ENCODE peak calls at places on chromosome X, in nine cellular contexts. C is nephron progenitor cell, S is A549, J is HFFc6, H is A673, B is upper lobe of right lung, K is choroid plexus epithelial cell, W is psoas muscle, I is neural progenitor cell. O is an unnamed sample.

GRCh38 chrX:19888419-19888879 is 1.0 kb upstream of the SH3KBP1 start:
- DNase-seq in K (peak), W (no peak), B (no peak), I (peak), S (peak), C (no peak), H (peak), J (peak), O (no peak)

GRCh38 chrX:120638619-120639018 is 8.8 kb upstream of the C1GALT1C1 start:
- DNase-seq in J (no peak), W (no peak), K (no peak), S (no peak), I (no peak), C (no peak), H (no peak), B (no peak), O (no peak)

GRCh38 chrX:15336023-15336413 is 695 bp upstream of the PIGA start:
- DNase-seq in J (peak), W (no peak), S (peak), B (no peak), C (peak), H (peak), I (peak), K (peak), O (no peak)

GRCh38 chrX:131621650-131622049 is 77.8 kb downstream of the OR13H1 start:
- DNase-seq in W (no peak), J (no peak), C (no peak), H (no peak), I (no peak), K (no peak), S (no peak), B (no peak), O (no peak)

GRCh38 chrX:129522184-129523059 is 868 bp downstream of the SMARCA1 start:
- DNase-seq in J (peak), C (peak), S (peak), I (peak), B (peak), H (peak), W (peak), K (peak), O (peak)

GRCh38 chrX:74925210-74926088 is at the start of gene NEXMIF:
- DNase-seq in S (peak), K (peak), J (no peak), B (no peak), H (peak), C (peak), W (no peak), I (peak), O (no peak)

GRCh38 chrX:85303544-85303943 is 59.8 kb downstream of the ZNF711 start:
- DNase-seq in C (no peak), B (no peak), S (no peak), J (no peak), H (no peak), W (no peak), I (no peak), K (no peak), O (no peak)

GRCh38 chrX:19886888-19887531 is 390 bp downstream of the SH3KBP1 start:
- DNase-seq in J (no peak), H (no peak), K (no peak), W (peak), C (peak), I (peak), B (peak), S (peak), O (peak)

GRCh38 chrX:151725338-151725614 is 9.3 kb upstream of the CNGA2 start:
- DNase-seq in B (no peak), K (no peak), J (no peak), H (no peak), S (no peak), W (no peak), C (no peak), I (no peak), O (no peak)

GRCh38 chrX:151726751-151727150 is 7.8 kb upstream of the CNGA2 start:
- DNase-seq in C (no peak), I (no peak), S (no peak), J (no peak), W (no peak), H (no peak), B (no peak), K (no peak), O (no peak)

GRCh38 chrX:151723156-151723760 is 7.4 kb downstream of the FATE1 start:
- DNase-seq in C (no peak), H (no peak), S (no peak), B (no peak), I (no peak), W (no peak), K (no peak), J (no peak), O (no peak)

GRCh38 chrX:151724563-151725337 is 8.9 kb downstream of the FATE1 start:
- DNase-seq in J (no peak), W (no peak), K (no peak), S (no peak), H (no peak), I (no peak), C (no peak), B (no peak), O (no peak)

DNA sequence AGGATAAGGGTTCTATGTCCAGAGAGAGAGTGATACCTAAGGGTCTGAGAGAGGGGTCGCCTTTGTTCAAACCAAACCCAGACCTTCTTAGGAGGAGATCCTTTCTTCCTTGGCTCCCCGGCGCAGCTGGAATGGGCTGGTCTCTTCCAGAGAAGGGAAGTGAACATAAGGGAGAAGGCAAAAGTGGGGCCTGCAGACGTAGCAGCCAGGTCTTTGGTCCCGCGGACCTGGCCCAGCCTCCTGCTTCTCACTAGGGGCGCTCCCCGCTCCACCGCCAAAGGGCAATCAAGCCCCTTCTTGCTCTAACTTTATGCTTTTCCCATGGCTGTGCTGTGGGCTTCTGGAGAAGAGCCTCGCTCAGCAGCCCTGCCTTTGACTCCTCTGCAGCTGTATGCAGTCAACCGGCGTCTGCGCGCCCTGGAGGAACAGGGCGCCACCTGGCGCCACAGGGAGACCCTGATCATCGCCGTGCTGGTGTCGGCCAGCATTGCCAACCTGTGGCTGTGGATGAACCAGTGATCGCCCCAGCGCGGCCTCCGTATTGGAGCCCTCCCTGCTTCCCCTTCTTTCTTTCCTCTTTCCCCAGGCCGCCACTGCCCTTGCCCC is 6.5 kb downstream of the FATE1 start:
- DNase-seq in I (peak), W (no peak), J (no peak), K (peak), C (peak), H (no peak), S (peak), B (no peak), O (peak)
- TF ChIP-seq CTCF in I (peak), W (peak), J (no peak), K (peak), C (peak), H (no peak), S (peak), B (peak), O (peak)

GRCh38 chrX:44904542-44905115 is 31.6 kb downstream of the KDM6A start:
- DNase-seq in H (peak), K (no peak), I (peak), C (no peak), B (no peak), J (no peak), W (no peak), S (no peak), O (no peak)
- TF ChIP-seq CTCF in H (peak), K (peak), I (peak), C (no peak), B (no peak), J (peak), W (no peak), S (no peak), O (no peak)

DNA sequence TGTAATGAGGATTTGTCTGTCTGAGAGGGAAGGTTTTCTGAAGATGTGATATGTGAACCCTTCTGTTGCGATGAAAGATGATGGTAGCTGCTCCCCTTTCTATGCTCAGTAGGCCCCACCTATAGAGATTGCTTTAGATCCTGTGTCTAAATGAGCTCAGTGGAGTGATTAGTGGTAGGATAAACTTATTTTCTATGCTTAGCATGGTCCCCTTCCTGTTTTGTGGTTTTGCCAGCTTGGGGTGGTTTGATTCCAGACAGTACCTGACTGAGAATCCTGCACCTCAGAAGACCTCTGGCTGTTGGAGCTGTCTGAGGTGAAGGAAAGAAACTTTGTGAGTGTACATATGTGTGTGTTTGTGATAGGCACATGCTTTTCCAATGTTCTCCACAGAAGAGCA is 17.7 kb downstream of the MSN start:
- DNase-seq in S (no peak), K (no peak), C (no peak), B (no peak), H (no peak), W (no peak), J (no peak), I (no peak), O (no peak)
- TF ChIP-seq CTCF in S (no peak), K (no peak), C (no peak), B (no peak), H (no peak), W (no peak), J (no peak), I (no peak), O (no peak)

GRCh38 chrX:4110964-4111363 is 397.5 kb upstream of the PRKX start:
- DNase-seq in I (no peak), W (no peak), K (no peak), H (peak), S (no peak), C (no peak), J (no peak), B (no peak), O (no peak)
- TF ChIP-seq CTCF in I (peak), W (no peak), K (no peak), H (peak), S (no peak), C (no peak), J (no peak), B (no peak), O (no peak)

GRCh38 chrX:135740683-135741149 is 27.3 kb downstream of the CT45A3 start:
- DNase-seq in J (no peak), C (no peak), S (peak), H (peak), B (no peak), K (peak), W (no peak), I (peak), O (peak)

GRCh38 chrX:135741192-135741715 is 26.7 kb downstream of the CT45A3 start:
- DNase-seq in C (no peak), K (no peak), I (no peak), W (no peak), S (no peak), J (no peak), H (no peak), B (no peak), O (no peak)

DNA sequence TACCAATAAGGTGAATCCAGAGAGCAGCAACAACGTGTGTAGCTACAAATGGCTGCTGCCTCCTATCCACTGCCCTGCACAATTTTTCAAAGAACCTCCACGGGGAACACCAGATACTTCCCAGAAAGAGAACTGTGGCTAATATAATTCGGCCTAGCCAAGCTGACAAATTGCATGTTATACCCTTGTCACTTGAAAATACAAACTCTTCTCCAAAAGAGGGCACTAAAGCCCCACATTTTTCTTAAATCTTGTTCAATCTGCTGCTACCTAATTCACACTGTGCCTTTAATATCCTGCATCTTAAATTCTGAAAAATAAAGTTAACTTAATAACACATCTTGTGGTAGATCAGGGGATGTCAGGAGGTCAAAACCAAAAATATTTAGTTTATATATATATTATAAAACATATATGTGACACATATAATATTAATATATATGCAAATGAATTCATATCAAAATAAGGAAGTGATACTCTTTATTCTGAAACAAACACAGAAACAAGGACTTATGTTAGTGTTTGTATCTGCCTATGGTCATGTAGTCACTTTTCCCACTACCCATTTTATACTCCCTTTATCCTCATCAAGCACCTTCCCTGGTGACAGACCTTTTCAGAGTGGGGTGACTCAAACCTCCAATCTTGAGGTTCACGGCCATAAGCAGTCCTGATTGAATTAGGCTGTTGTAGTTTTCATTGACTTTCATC is 24.1 kb downstream of the CT45A1 start:
- DNase-seq in S (no peak), B (no peak), C (no peak), H (peak), J (no peak), W (no peak), I (no peak), K (peak), O (no peak)
- TF ChIP-seq CTCF in S (peak), B (no peak), C (no peak), H (peak), J (peak), W (no peak), I (no peak), K (no peak), O (peak)

O was measured in neural crest cell.